ENCODE peak calls at places on chromosomes 16 and 17, in eight cellular contexts. One of them, this sample, is unnamed.

GRCh38 chr16:75265911-75266701 is 14.7 kb upstream of the BCAR1 start:
- DNase-seq in left ventricle myocardium inferior: peak; percentile 75
- DNase-seq in T-helper 2 cell: no peak
- DNase-seq in HAP-1: peak; percentile 70
- DNase-seq in prostate gland: peak; percentile 37
- DNase-seq in substantia nigra: peak; percentile 38
- DNase-seq in mesothelial cell of epicardium: peak; percentile 76
- DNase-seq in NCI-H526: no peak
- DNase-seq in this sample: no peak

GRCh38 chr16:3637371-3637923 is 17.0 kb upstream of the DNASE1 start:
- DNase-seq in left ventricle myocardium inferior: no peak
- DNase-seq in T-helper 2 cell: no peak
- DNase-seq in HAP-1: no peak
- DNase-seq in prostate gland: no peak
- DNase-seq in substantia nigra: no peak
- DNase-seq in mesothelial cell of epicardium: peak; percentile 37
- DNase-seq in NCI-H526: no peak
- DNase-seq in this sample: no peak

GRCh38 chr17:7380321-7380720 is 568 bp upstream of the TNK1 start:
- DNase-seq in left ventricle myocardium inferior: peak; percentile 63
- DNase-seq in T-helper 2 cell: no peak
- DNase-seq in HAP-1: no peak
- DNase-seq in prostate gland: peak; percentile 85
- DNase-seq in substantia nigra: no peak
- DNase-seq in mesothelial cell of epicardium: peak; percentile 56
- DNase-seq in NCI-H526: no peak
- DNase-seq in this sample: no peak

GRCh38 chr17:6070895-6071511 is 824 bp downstream of the WSCD1 start:
- DNase-seq in left ventricle myocardium inferior: no peak
- DNase-seq in T-helper 2 cell: no peak
- DNase-seq in HAP-1: peak; percentile 2
- DNase-seq in prostate gland: no peak
- DNase-seq in substantia nigra: no peak
- DNase-seq in mesothelial cell of epicardium: no peak
- DNase-seq in NCI-H526: peak; percentile 10
- DNase-seq in this sample: no peak

GRCh38 chr17:41906465-41907184 is 12.1 kb downstream of the ACLY start:
- DNase-seq in left ventricle myocardium inferior: no peak
- DNase-seq in T-helper 2 cell: no peak
- DNase-seq in HAP-1: no peak
- DNase-seq in prostate gland: no peak
- DNase-seq in substantia nigra: no peak
- DNase-seq in mesothelial cell of epicardium: no peak
- DNase-seq in NCI-H526: no peak
- DNase-seq in this sample: no peak

GRCh38 chr16:80459331-80459777 is 81.4 kb upstream of the DYNLRB2 start:
- DNase-seq in left ventricle myocardium inferior: peak; percentile 15
- DNase-seq in T-helper 2 cell: no peak
- DNase-seq in HAP-1: no peak
- DNase-seq in prostate gland: no peak
- DNase-seq in substantia nigra: no peak
- DNase-seq in mesothelial cell of epicardium: no peak
- DNase-seq in NCI-H526: no peak
- DNase-seq in this sample: no peak

GRCh38 chr16:14002416-14002815 is 68.7 kb upstream of the MRTFB start:
- DNase-seq in left ventricle myocardium inferior: no peak
- DNase-seq in T-helper 2 cell: no peak
- DNase-seq in HAP-1: no peak
- DNase-seq in prostate gland: no peak
- DNase-seq in substantia nigra: no peak
- DNase-seq in mesothelial cell of epicardium: no peak
- DNase-seq in NCI-H526: no peak
- DNase-seq in this sample: no peak

GRCh38 chr17:62565817-62566216 is 61.7 kb upstream of the MRC2 start:
- DNase-seq in left ventricle myocardium inferior: no peak
- DNase-seq in T-helper 2 cell: no peak
- DNase-seq in HAP-1: no peak
- DNase-seq in prostate gland: no peak
- DNase-seq in substantia nigra: no peak
- DNase-seq in mesothelial cell of epicardium: no peak
- DNase-seq in NCI-H526: no peak
- DNase-seq in this sample: peak; percentile 26

GRCh38 chr17:50487213-50488096 is 8.8 kb downstream of the RSAD1 start:
- DNase-seq in left ventricle myocardium inferior: no peak
- DNase-seq in T-helper 2 cell: no peak
- DNase-seq in HAP-1: no peak
- DNase-seq in prostate gland: no peak
- DNase-seq in substantia nigra: no peak
- DNase-seq in mesothelial cell of epicardium: no peak
- DNase-seq in NCI-H526: no peak
- DNase-seq in this sample: no peak

GRCh38 chr16:50156590-50156989 is 3.5 kb downstream of the TENT4B start:
- DNase-seq in left ventricle myocardium inferior: no peak
- DNase-seq in T-helper 2 cell: no peak
- DNase-seq in HAP-1: no peak
- DNase-seq in prostate gland: no peak
- DNase-seq in substantia nigra: no peak
- DNase-seq in mesothelial cell of epicardium: no peak
- DNase-seq in NCI-H526: no peak
- DNase-seq in this sample: no peak

GRCh38 chr17:43702636-43703035 is 40.9 kb upstream of the MEOX1 start:
- DNase-seq in left ventricle myocardium inferior: no peak
- DNase-seq in T-helper 2 cell: no peak
- DNase-seq in HAP-1: peak; percentile 39
- DNase-seq in prostate gland: no peak
- DNase-seq in substantia nigra: no peak
- DNase-seq in mesothelial cell of epicardium: no peak
- DNase-seq in NCI-H526: peak; percentile 25
- DNase-seq in this sample: no peak

GRCh38 chr16:87939562-87940423 is 3.5 kb upstream of the CA5A start:
- DNase-seq in left ventricle myocardium inferior: no peak
- DNase-seq in T-helper 2 cell: no peak
- DNase-seq in HAP-1: no peak
- DNase-seq in prostate gland: no peak
- DNase-seq in substantia nigra: no peak
- DNase-seq in mesothelial cell of epicardium: no peak
- DNase-seq in NCI-H526: no peak
- DNase-seq in this sample: no peak

GRCh38 chr16:64983226-64983625 is 138.6 kb downstream of the CDH11 start:
- DNase-seq in left ventricle myocardium inferior: no peak
- DNase-seq in T-helper 2 cell: no peak
- DNase-seq in HAP-1: no peak
- DNase-seq in prostate gland: no peak
- DNase-seq in substantia nigra: no peak
- DNase-seq in mesothelial cell of epicardium: no peak
- DNase-seq in NCI-H526: no peak
- DNase-seq in this sample: no peak

GRCh38 chr17:40615295-40615988 is 32.2 kb downstream of the SMARCE1 start:
- DNase-seq in left ventricle myocardium inferior: no peak
- DNase-seq in T-helper 2 cell: no peak
- DNase-seq in HAP-1: peak; percentile 49
- DNase-seq in prostate gland: peak; percentile 34
- DNase-seq in substantia nigra: no peak
- DNase-seq in mesothelial cell of epicardium: no peak
- DNase-seq in NCI-H526: peak; percentile 26
- DNase-seq in this sample: peak; percentile 4

GRCh38 chr16:82178352-82178751 is 8.3 kb upstream of the MPHOSPH6 start:
- DNase-seq in left ventricle myocardium inferior: no peak
- DNase-seq in T-helper 2 cell: no peak
- DNase-seq in HAP-1: no peak
- DNase-seq in prostate gland: no peak
- DNase-seq in substantia nigra: no peak
- DNase-seq in mesothelial cell of epicardium: no peak
- DNase-seq in NCI-H526: no peak
- DNase-seq in this sample: no peak

GRCh38 chr16:78277374-78277773 is 177.9 kb downstream of the WWOX start:
- DNase-seq in left ventricle myocardium inferior: no peak
- DNase-seq in T-helper 2 cell: no peak
- DNase-seq in HAP-1: no peak
- DNase-seq in prostate gland: no peak
- DNase-seq in substantia nigra: no peak
- DNase-seq in mesothelial cell of epicardium: no peak
- DNase-seq in NCI-H526: no peak
- DNase-seq in this sample: no peak

GRCh38 chr16:50491516-50491915 is 56.7 kb upstream of the NKD1 start:
- DNase-seq in left ventricle myocardium inferior: no peak
- DNase-seq in T-helper 2 cell: no peak
- DNase-seq in HAP-1: no peak
- DNase-seq in prostate gland: no peak
- DNase-seq in substantia nigra: no peak
- DNase-seq in mesothelial cell of epicardium: no peak
- DNase-seq in NCI-H526: no peak
- DNase-seq in this sample: no peak

GRCh38 chr17:36850794-36851193 is 86.5 kb upstream of the LHX1 start:
- DNase-seq in left ventricle myocardium inferior: no peak
- DNase-seq in T-helper 2 cell: no peak
- DNase-seq in HAP-1: no peak
- DNase-seq in prostate gland: no peak
- DNase-seq in substantia nigra: no peak
- DNase-seq in mesothelial cell of epicardium: no peak
- DNase-seq in NCI-H526: no peak
- DNase-seq in this sample: no peak

GRCh38 chr16:65002265-65002664 is 119.6 kb downstream of the CDH11 start:
- DNase-seq in left ventricle myocardium inferior: no peak
- DNase-seq in T-helper 2 cell: no peak
- DNase-seq in HAP-1: no peak
- DNase-seq in prostate gland: no peak
- DNase-seq in substantia nigra: no peak
- DNase-seq in mesothelial cell of epicardium: no peak
- DNase-seq in NCI-H526: no peak
- DNase-seq in this sample: peak; percentile 65

GRCh38 chr16:74450236-74450635 is 29.0 kb upstream of the CLEC18B start:
- DNase-seq in left ventricle myocardium inferior: no peak
- DNase-seq in T-helper 2 cell: no peak
- DNase-seq in HAP-1: no peak
- DNase-seq in prostate gland: no peak
- DNase-seq in substantia nigra: no peak
- DNase-seq in mesothelial cell of epicardium: no peak
- DNase-seq in NCI-H526: no peak
- DNase-seq in this sample: no peak

GRCh38 chr17:38872671-38873385 is 3.0 kb downstream of the LASP1 start:
- DNase-seq in left ventricle myocardium inferior: no peak
- DNase-seq in T-helper 2 cell: no peak
- DNase-seq in HAP-1: no peak
- DNase-seq in prostate gland: no peak
- DNase-seq in substantia nigra: no peak
- DNase-seq in mesothelial cell of epicardium: no peak
- DNase-seq in NCI-H526: no peak
- DNase-seq in this sample: no peak

GRCh38 chr17:19329136-19329535 is 33.4 kb downstream of the B9D1 start:
- DNase-seq in left ventricle myocardium inferior: no peak
- DNase-seq in T-helper 2 cell: no peak
- DNase-seq in HAP-1: no peak
- DNase-seq in prostate gland: no peak
- DNase-seq in substantia nigra: no peak
- DNase-seq in mesothelial cell of epicardium: no peak
- DNase-seq in NCI-H526: no peak
- DNase-seq in this sample: no peak

GRCh38 chr17:77841742-77842141 is 116.8 kb upstream of the TNRC6C start:
- DNase-seq in left ventricle myocardium inferior: peak; percentile 19
- DNase-seq in T-helper 2 cell: no peak
- DNase-seq in HAP-1: no peak
- DNase-seq in prostate gland: no peak
- DNase-seq in substantia nigra: no peak
- DNase-seq in mesothelial cell of epicardium: no peak
- DNase-seq in NCI-H526: no peak
- DNase-seq in this sample: no peak

GRCh38 chr16:30033270-30033669 is 2.2 kb upstream of the TLCD3B start:
- DNase-seq in left ventricle myocardium inferior: no peak
- DNase-seq in T-helper 2 cell: no peak
- DNase-seq in HAP-1: no peak
- DNase-seq in prostate gland: no peak
- DNase-seq in substantia nigra: no peak
- DNase-seq in mesothelial cell of epicardium: no peak
- DNase-seq in NCI-H526: no peak
- DNase-seq in this sample: no peak